ENCODE peak calls at places on chromosomes 5 and 9, in four cellular contexts. Y is A172, I is NCI-H1092 treated with DMSO at 0.1 percent for 48 hours, O is NCI-H1930. Z is an unnamed sample.

GRCh38 chr9:81687521-81688261 is 1.7 kb downstream of the TLE1 start:
- DNase-seq in Y (no peak), O (peak), I (peak), Z (no peak)

GRCh38 chr5:125412051-125412560 is 665.7 kb upstream of the ZNF608 start:
- DNase-seq in Y (no peak), I (no peak), O (no peak), Z (no peak)

GRCh38 chr5:115732026-115732425 is 84.4 kb downstream of the CDO1 start:
- DNase-seq in I (no peak), O (no peak), Y (no peak), Z (no peak)

GRCh38 chr5:69238760-69239251 is 4.1 kb downstream of the CDK7 start:
- DNase-seq in O (no peak), Y (peak), I (no peak), Z (no peak)

GRCh38 chr9:33868430-33869000 is 51.6 kb downstream of the UBE2R2 start:
- DNase-seq in Y (no peak), O (no peak), I (no peak), Z (no peak)

GRCh38 chr5:79636981-79637733 is 24.9 kb downstream of the TENT2 start:
- DNase-seq in Y (no peak), O (no peak), I (no peak), Z (no peak)

GRCh38 chr9:98867434-98868168 is 60.1 kb downstream of the GALNT12 start:
- DNase-seq in I (no peak), O (no peak), Y (peak), Z (no peak)

GRCh38 chr5:135467051-135467625 is 15.0 kb upstream of the TIFAB start:
- DNase-seq in O (no peak), Y (no peak), I (no peak), Z (no peak)

GRCh38 chr9:129109504-129109903 is 1.1 kb downstream of the CRAT start:
- DNase-seq in O (no peak), I (no peak), Y (no peak), Z (no peak)

GRCh38 chr9:103707181-103707580 is 386.9 kb upstream of the SMC2 start:
- DNase-seq in I (no peak), Y (peak), O (no peak), Z (no peak)

GRCh38 chr5:43078956-43079355 is 38.8 kb upstream of the ANXA2R start:
- DNase-seq in I (no peak), O (no peak), Y (peak), Z (no peak)

GRCh38 chr9:82797539-82797938 is 265.4 kb downstream of the RASEF start:
- DNase-seq in O (no peak), Y (no peak), I (peak), Z (no peak)

GRCh38 chr9:35688558-35689350 is 971 bp downstream of the TPM2 start:
- DNase-seq in I (no peak), O (no peak), Y (peak), Z (no peak)

GRCh38 chr5:179802207-179802883 is 4.3 kb downstream of the MGAT4B start:
- DNase-seq in I (peak), O (no peak), Y (peak), Z (no peak)

GRCh38 chr5:96934695-96935555 is 955 bp upstream of the LNPEP start:
- DNase-seq in Y (peak), O (peak), I (peak), Z (peak)

GRCh38 chr9:73143606-73144328 is 7.9 kb upstream of the ANXA1 start:
- DNase-seq in I (no peak), Y (peak), O (no peak), Z (no peak)

GRCh38 chr5:154794525-154795234 is 39.5 kb downstream of the LARP1 start:
- DNase-seq in I (no peak), O (no peak), Y (peak), Z (no peak)

GRCh38 chr9:96176901-96177718 is 124.9 kb downstream of the HSD17B3 start:
- DNase-seq in I (peak), O (no peak), Y (no peak), Z (no peak)

GRCh38 chr9:15837079-15837679 is 284.3 kb downstream of the CCDC171 start:
- DNase-seq in O (no peak), I (peak), Y (peak), Z (peak)

GRCh38 chr5:76606665-76607064 is 16.5 kb downstream of the F2RL2 start:
- DNase-seq in Y (no peak), I (no peak), O (no peak), Z (no peak)